ENCODE peak calls at places on chromosomes 12 and 14, in six cellular contexts. L is choroid plexus epithelial cell, X is B cell, Y is lower lobe of right lung, C is body of pancreas, P is stomach. D is an unnamed sample.

GRCh38 chr12:41365653-41366131 is 177.6 kb downstream of the PDZRN4 start:
- DNase-seq in L (peak; percentile 28), X (no peak), Y (no peak), C (no peak), P (no peak), D (no peak)

GRCh38 chr12:6468283-6468575 is 2.2 kb downstream of the VAMP1 start:
- DNase-seq in L (peak; percentile 39), X (no peak), Y (no peak), C (no peak), P (no peak), D (peak; percentile 40)

GRCh38 chr14:55911794-55912193 is 206.4 kb upstream of the PELI2 start:
- DNase-seq in L (peak; percentile 7), X (no peak), Y (no peak), C (no peak), P (no peak), D (no peak)

GRCh38 chr12:63889721-63890509 is 45.4 kb downstream of the SRGAP1 start:
- DNase-seq in L (peak; percentile 27), X (no peak), Y (no peak), C (no peak), P (no peak), D (no peak)

GRCh38 chr12:69341328-69341727 is 6.9 kb upstream of the LYZ start:
- DNase-seq in L (no peak), X (no peak), Y (no peak), C (peak; percentile 43), P (no peak), D (no peak)

GRCh38 chr14:24069411-24069735 is 2.0 kb upstream of the CPNE6 start:
- DNase-seq in L (no peak), X (no peak), Y (peak; percentile 11), C (no peak), P (no peak), D (no peak)

GRCh38 chr14:64970041-64970440 is 2.1 kb downstream of the RAB15 start:
- DNase-seq in L (no peak), X (no peak), Y (no peak), C (no peak), P (no peak), D (no peak)

GRCh38 chr12:76942276-76942675 is 63.5 kb upstream of the CSRP2 start:
- DNase-seq in L (no peak), X (no peak), Y (no peak), C (no peak), P (no peak), D (peak; percentile 66)

GRCh38 chr14:20610002-20610765 is 19.0 kb upstream of the RNASE12 start:
- DNase-seq in L (peak; percentile 81), X (peak; percentile 79), Y (peak; percentile 82), C (peak; percentile 86), P (peak; percentile 84), D (peak; percentile 91)

GRCh38 chr12:124477109-124477915 is 90.1 kb downstream of the NCOR2 start:
- DNase-seq in L (no peak), X (peak; percentile 64), Y (no peak), C (no peak), P (no peak), D (no peak)

GRCh38 chr12:101969-102878 is 35.7 kb downstream of the IQSEC3 start:
- DNase-seq in L (no peak), X (no peak), Y (no peak), C (no peak), P (no peak), D (no peak)

DNA sequence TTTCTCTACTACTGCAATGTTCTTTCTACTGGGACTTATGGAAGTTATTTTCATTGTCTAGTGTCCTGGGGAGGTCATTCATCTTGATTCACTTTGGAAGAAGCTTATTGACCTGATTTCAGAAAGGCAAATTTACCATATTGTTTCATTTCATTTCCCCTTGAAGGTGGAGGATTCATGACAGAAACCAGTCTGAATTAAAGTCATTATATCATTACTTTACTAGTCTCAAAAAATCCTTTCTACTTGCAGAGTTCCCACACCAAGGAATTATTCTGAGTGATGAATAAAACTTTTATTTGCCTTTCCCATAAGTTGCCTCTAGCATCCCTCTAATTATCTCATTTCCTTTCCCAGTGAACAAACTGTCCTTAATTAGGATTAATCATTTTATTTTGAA is 163.8 kb downstream of the RASSF9 start:
- DNase-seq in L (no peak), X (no peak), Y (no peak), C (no peak), P (no peak), D (no peak)
- TF ChIP-seq CTCF in L (no peak), X (no peak), Y (no peak), C (no peak), P (no peak), D (no peak)

DNA sequence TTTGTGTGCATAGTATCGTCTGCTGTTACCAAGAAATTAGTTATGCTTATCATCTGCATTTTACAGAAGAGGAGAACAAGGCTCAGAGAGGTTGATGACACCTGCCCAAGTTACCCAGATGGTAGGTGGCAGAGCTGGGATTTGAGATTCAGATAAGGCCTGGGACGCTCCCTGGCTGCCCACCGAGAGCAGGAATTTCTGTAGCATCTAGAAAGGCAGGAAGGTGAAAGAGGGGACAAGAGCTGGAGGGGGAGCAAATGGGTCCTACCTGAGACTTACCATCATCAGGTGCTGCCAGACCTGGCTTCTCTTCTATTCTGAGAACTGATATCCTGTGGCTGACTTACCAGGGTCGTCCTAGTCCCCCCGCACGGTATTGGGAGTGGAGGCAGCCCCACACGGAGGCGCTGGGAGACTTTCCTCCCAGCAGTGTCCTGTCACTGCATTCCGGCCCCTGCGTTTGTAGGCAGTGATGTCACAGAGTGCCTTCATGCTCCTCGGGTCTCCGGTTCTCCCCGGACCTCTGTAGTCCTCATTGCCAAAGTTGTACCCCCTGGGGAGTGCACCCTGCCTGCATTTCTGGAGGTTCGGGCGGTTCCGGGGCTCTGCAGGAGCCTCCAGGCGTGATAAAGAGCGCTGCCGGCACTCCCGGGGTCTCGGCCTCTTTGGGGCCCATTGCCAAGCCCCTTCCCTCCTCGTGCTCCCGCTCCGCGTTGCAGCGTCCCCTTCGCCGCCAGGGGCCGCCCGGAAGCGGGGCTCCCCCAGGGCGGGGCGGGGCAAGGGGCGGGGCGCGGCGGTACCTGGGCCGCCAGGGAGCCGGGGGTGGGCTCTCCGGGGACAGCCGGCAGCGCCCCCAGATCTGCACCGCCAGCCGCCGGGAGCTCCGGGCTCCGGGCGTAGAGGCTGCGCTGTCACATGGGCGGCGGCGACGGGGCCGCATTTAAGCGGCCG is at the start of gene CABP1:
- DNase-seq in L (no peak), X (peak; percentile 84), Y (no peak), C (peak; percentile 41), P (peak; percentile 58), D (no peak)
- TF ChIP-seq CTCF in L (peak; percentile 7), X (peak; percentile 55), Y (peak; percentile 26), C (peak; percentile 46), P (peak; percentile 8), D (no peak)

GRCh38 chr14:53925201-53925766 is 31.3 kb downstream of the BMP4 start:
- DNase-seq in L (no peak), X (no peak), Y (no peak), C (no peak), P (no peak), D (no peak)

GRCh38 chr14:53927171-53927570 is 29.5 kb downstream of the BMP4 start:
- DNase-seq in L (no peak), X (no peak), Y (no peak), C (no peak), P (no peak), D (peak; percentile 61)

GRCh38 chr14:53932966-53933365 is 23.7 kb downstream of the BMP4 start:
- DNase-seq in L (no peak), X (no peak), Y (no peak), C (no peak), P (no peak), D (no peak)

GRCh38 chr14:53934778-53935414 is 21.7 kb downstream of the BMP4 start:
- DNase-seq in L (no peak), X (no peak), Y (no peak), C (no peak), P (no peak), D (no peak)

DNA sequence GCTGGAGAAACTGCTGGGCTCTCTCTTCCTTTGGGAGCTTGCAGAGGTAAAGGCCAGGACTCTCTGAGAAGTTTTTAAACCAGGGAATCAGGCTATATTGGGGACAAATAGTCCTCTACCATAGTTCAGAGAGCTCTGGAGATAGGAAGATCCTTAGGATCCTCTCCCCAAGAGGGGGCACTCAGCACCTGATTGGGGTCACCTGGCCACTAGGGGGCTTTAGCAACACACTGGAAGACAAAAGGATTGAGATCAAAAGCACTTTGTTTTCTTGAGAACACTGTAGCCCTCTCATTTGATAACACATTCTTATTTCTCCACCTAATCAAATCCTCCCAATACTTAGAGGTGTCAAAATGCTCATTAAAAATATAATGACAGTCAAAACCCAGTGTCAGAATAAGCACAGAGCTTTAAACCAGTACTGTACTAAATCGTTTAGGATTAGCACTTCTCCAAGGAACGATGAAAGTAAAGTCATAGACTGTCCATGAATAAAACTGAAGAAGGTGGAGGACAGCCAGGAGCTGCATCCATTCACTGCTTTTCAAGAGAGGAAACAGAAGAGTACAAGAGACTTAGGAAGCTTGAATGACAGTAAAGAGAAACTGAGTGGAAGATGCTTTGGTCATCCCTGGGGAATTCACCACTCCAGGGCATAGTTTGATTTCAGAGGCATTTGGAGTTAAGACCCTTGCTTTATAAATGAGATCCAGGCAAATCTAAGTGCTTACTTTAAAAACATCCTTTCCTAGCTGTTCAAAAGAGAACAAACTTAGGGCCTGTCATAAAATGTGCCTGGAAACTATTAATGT is 26.5 kb downstream of the BMP4 start:
- DNase-seq in L (no peak), X (peak; percentile 15), Y (no peak), C (peak; percentile 49), P (no peak), D (no peak)
- TF ChIP-seq CTCF in L (peak; percentile 48), X (peak; percentile 45), Y (peak; percentile 43), C (peak; percentile 64), P (no peak), D (peak; percentile 68)

GRCh38 chr14:34098985-34099349 is 148.1 kb upstream of the EGLN3 start:
- DNase-seq in L (no peak), X (no peak), Y (no peak), C (no peak), P (no peak), D (no peak)
- TF ChIP-seq CTCF in L (no peak), X (no peak), Y (no peak), C (no peak), P (no peak), D (peak; percentile 29)

GRCh38 chr12:52037248-52037861 is 13.9 kb upstream of the NR4A1 start:
- DNase-seq in L (peak; percentile 62), X (no peak), Y (peak; percentile 66), C (peak; percentile 61), P (peak; percentile 54), D (no peak)
- TF ChIP-seq CTCF in L (peak; percentile 22), X (no peak), Y (no peak), C (peak; percentile 23), P (no peak), D (peak; percentile 54)

GRCh38 chr12:11812558-11813421 is 163.3 kb downstream of the ETV6 start:
- DNase-seq in L (peak; percentile 59), X (peak; percentile 50), Y (no peak), C (no peak), P (no peak), D (no peak)
- TF ChIP-seq CTCF in L (peak; percentile 41), X (peak; percentile 36), Y (no peak), C (no peak), P (no peak), D (no peak)